ENCODE peak calls at places on chromosomes 7 and 10, in seven cellular contexts. R, O, G, S, H, C and Y are unnamed samples.
A peak's percentile ranks its signal among the peaks of the same experiment; 100 is the strongest.

GRCh38 chr7:36032362-36032818 is 120.7 kb upstream of the EEPD1 start:
- DNase-seq in O (no peak), R (no peak), S (no peak), G (no peak), H (no peak), C (peak; percentile 8), Y (no peak)

GRCh38 chr10:113720386-113720785 is 31.1 kb upstream of the PLEKHS1 start:
- DNase-seq in S (no peak), R (no peak), O (no peak), G (no peak), C (no peak), H (no peak), Y (no peak)

GRCh38 chr10:76155961-76156360 is 724.5 kb downstream of the LRMDA start:
- DNase-seq in S (peak; percentile 27), R (no peak), G (no peak), H (no peak), C (no peak), O (no peak), Y (no peak)

GRCh38 chr7:46387646-46388045 is 466.6 kb upstream of the IGFBP3 start:
- DNase-seq in O (no peak), H (no peak), G (no peak), S (no peak), C (no peak), R (no peak), Y (no peak)

GRCh38 chr10:124683816-124684215 is 60.4 kb downstream of the FAM53B start:
- DNase-seq in S (no peak), H (no peak), C (no peak), O (no peak), R (no peak), G (no peak), Y (no peak)

GRCh38 chr7:123308552-123308951 is 108.8 kb upstream of the SLC13A1 start:
- DNase-seq in C (no peak), H (no peak), O (no peak), R (no peak), S (no peak), G (no peak), Y (no peak)

GRCh38 chr7:52114509-52114908 is 797.9 kb upstream of the COBL start:
- DNase-seq in G (no peak), S (no peak), C (no peak), O (no peak), H (no peak), R (no peak), Y (no peak)

GRCh38 chr10:58697691-58698090 is 185.0 kb downstream of the BICC1 start:
- DNase-seq in S (no peak), H (no peak), G (no peak), R (no peak), O (no peak), C (no peak), Y (no peak)

GRCh38 chr7:37480642-37481041 is 32.0 kb upstream of the ELMO1 start:
- DNase-seq in R (no peak), C (peak; percentile 19), H (no peak), G (no peak), S (no peak), O (no peak), Y (no peak)

GRCh38 chr10:33052915-33053810 is 95.1 kb upstream of the ITGB1 start:
- DNase-seq in R (no peak), G (no peak), H (no peak), C (no peak), O (no peak), S (no peak), Y (no peak)

GRCh38 chr10:124032982-124033886 is 60.2 kb downstream of the CHST15 start:
- DNase-seq in C (peak; percentile 26), S (no peak), O (no peak), R (no peak), H (no peak), G (no peak), Y (no peak)

GRCh38 chr10:45001382-45002148 is 842 bp downstream of the ZNF22 start:
- DNase-seq in S (peak; percentile 63), R (peak; percentile 74), C (peak; percentile 78), H (peak; percentile 88), O (peak; percentile 73), G (no peak), Y (peak; percentile 80)

GRCh38 chr10:4083509-4084003 is 298.5 kb upstream of the KLF6 start:
- DNase-seq in O (no peak), C (no peak), S (no peak), G (no peak), H (no peak), R (no peak), Y (no peak)

GRCh38 chr7:158008267-158008666 is 579.4 kb downstream of the PTPRN2 start:
- DNase-seq in H (no peak), G (no peak), C (no peak), O (no peak), R (no peak), S (no peak), Y (no peak)

GRCh38 chr7:98234429-98235147 is 17.4 kb downstream of the TECPR1 start:
- DNase-seq in S (no peak), R (no peak), C (no peak), G (no peak), O (no peak), H (no peak), Y (no peak)
- TF ChIP-seq CTCF in S (no peak), R (no peak), C (no peak), G (no peak), O (no peak), H (no peak), Y (no peak)

GRCh38 chr10:5582736-5583135 is 58.0 kb downstream of the CALML3 start:
- DNase-seq in O (no peak), G (no peak), C (no peak), R (no peak), S (peak; percentile 48), H (no peak), Y (no peak)
- TF ChIP-seq CTCF in O (peak; percentile 7), G (no peak), C (no peak), R (no peak), S (peak; percentile 33), H (no peak), Y (no peak)

DNA sequence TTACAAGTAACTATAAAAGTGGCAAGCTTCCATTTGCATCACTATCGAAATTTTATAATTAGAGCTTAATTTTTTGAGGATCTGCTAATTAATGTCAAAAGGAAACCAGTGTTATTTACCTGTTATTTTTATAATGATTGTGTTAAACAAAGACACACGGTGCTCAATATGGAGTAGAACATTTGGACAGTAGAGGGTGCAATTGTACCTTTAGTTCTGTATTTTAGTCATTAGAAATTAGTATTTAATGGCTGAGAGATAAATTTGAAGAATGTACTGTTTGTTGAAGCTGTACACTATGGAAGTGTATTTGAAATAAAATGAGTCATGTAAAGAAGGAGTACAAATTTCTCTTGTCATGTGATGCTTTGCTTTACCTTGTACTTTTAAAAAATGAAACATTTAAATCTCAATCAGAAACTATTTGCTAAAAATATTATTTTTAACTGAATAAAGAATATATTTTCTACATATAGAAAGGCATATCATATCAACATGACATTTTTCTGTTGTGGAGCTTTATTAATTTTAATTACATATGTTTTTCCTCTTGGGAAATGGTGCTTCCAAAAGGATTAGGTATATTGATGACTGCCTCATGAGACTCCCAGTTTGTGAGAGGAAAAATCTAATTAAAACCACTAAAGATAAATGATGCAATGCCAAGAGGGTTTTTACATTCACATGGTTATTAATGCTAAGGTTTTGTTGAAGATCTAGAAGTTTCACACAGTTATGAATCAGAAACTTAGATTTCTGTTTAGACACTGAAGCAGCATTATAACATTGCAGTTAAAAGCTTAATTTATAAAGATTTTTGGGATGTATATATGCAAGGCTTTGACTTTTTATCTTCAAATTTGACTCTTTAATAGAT is 10.4 kb upstream of the PRKG1 start:
- DNase-seq in G (no peak), H (no peak), C (peak; percentile 15), O (no peak), R (no peak), S (peak; percentile 54), Y (no peak)
- TF ChIP-seq CTCF in G (no peak), H (peak; percentile 58), C (peak; percentile 56), O (peak; percentile 19), R (peak; percentile 23), S (peak; percentile 86), Y (peak; percentile 44)

GRCh38 chr7:117992635-117993034 is 119.4 kb upstream of the CTTNBP2 start:
- DNase-seq in R (no peak), C (no peak), H (no peak), G (no peak), O (no peak), S (no peak), Y (no peak)

GRCh38 chr7:117990834-117991233 is 117.6 kb upstream of the CTTNBP2 start:
- DNase-seq in S (no peak), H (no peak), C (no peak), O (no peak), R (no peak), G (no peak), Y (no peak)

GRCh38 chr7:117995850-117996650 is 122.8 kb upstream of the CTTNBP2 start:
- DNase-seq in O (no peak), S (no peak), R (no peak), H (no peak), C (peak; percentile 79), G (no peak), Y (no peak)

GRCh38 chr7:117997862-117998825 is 124.9 kb upstream of the CTTNBP2 start:
- DNase-seq in S (no peak), C (peak; percentile 71), R (no peak), O (no peak), H (no peak), G (no peak), Y (no peak)

GRCh38 chr7:117993377-117994003 is 120.2 kb upstream of the CTTNBP2 start:
- DNase-seq in O (peak; percentile 24), R (peak; percentile 30), C (peak; percentile 46), S (peak; percentile 75), G (peak; percentile 74), H (peak; percentile 45), Y (peak; percentile 28)
- TF ChIP-seq CTCF in O (peak; percentile 49), R (peak; percentile 14), C (peak; percentile 82), S (peak; percentile 72), G (peak; percentile 56), H (peak; percentile 29), Y (peak; percentile 61)

GRCh38 chr10:97332586-97333350 is 1.8 kb downstream of the FRAT2 start:
- DNase-seq in O (no peak), C (peak; percentile 76), R (no peak), S (peak; percentile 62), H (peak; percentile 70), G (peak; percentile 34), Y (no peak)
- TF ChIP-seq CTCF in O (peak; percentile 3), C (no peak), R (no peak), S (no peak), H (peak; percentile 39), G (no peak), Y (no peak)